ENCODE peak calls at places on chromosomes 2 and 18, in nine cellular contexts. J is breast epithelium, B is transverse colon, H is HepG2, L is suprapubic skin, W is esophagus muscularis mucosa, D is K562, C is HCT116, E is prostate gland. Z is an unnamed sample.

GRCh38 chr2:232235716-232236115 is 142.8 kb upstream of the ALPP start:
- DNase-seq in J (no peak), B (no peak), H (no peak), L (no peak), W (no peak), D (no peak), C (no peak), E (peak), Z (no peak)

GRCh38 chr2:3313845-3314375 is 63.7 kb downstream of the EIPR1 start:
- DNase-seq in J (no peak), B (no peak), H (no peak), L (no peak), W (no peak), D (no peak), C (no peak), E (no peak), Z (no peak)

GRCh38 chr2:121501070-121501469 is 29.6 kb upstream of the RNU4ATAC start:
- DNase-seq in J (no peak), B (no peak), H (no peak), L (no peak), W (no peak), D (no peak), C (no peak), E (no peak), Z (no peak)

GRCh38 chr2:69201243-69201642 is 185.8 kb downstream of the GFPT1 start:
- DNase-seq in J (no peak), B (no peak), H (no peak), L (no peak), W (no peak), D (no peak), C (no peak), E (no peak), Z (no peak)

GRCh38 chr18:58005885-58006523 is 38.0 kb upstream of the NEDD4L start:
- DNase-seq in J (no peak), B (no peak), H (no peak), L (no peak), W (no peak), D (no peak), C (peak), E (no peak), Z (no peak)

GRCh38 chr18:21194871-21195771 is 46.9 kb upstream of the GREB1L start:
- DNase-seq in J (no peak), B (no peak), H (peak), L (no peak), W (no peak), D (peak), C (peak), E (no peak), Z (peak)

GRCh38 chr2:70861774-70862644 is 26.4 kb upstream of the CD207 start:
- DNase-seq in J (peak), B (peak), H (peak), L (peak), W (no peak), D (peak), C (peak), E (peak), Z (peak)

GRCh38 chr2:209208211-209208610 is 215.6 kb upstream of the MAP2 start:
- DNase-seq in J (no peak), B (peak), H (peak), L (no peak), W (no peak), D (peak), C (peak), E (peak), Z (no peak)

GRCh38 chr2:94997981-94998920 is 27.3 kb upstream of the MAL start:
- DNase-seq in J (peak), B (no peak), H (no peak), L (peak), W (no peak), D (peak), C (no peak), E (peak), Z (no peak)

GRCh38 chr2:191038241-191038725 is 24.3 kb upstream of the STAT1 start:
- DNase-seq in J (no peak), B (no peak), H (no peak), L (no peak), W (no peak), D (peak), C (no peak), E (no peak), Z (no peak)

GRCh38 chr2:12769492-12770105 is 52.9 kb downstream of the TRIB2 start:
- DNase-seq in J (no peak), B (no peak), H (no peak), L (no peak), W (peak), D (no peak), C (no peak), E (no peak), Z (no peak)

GRCh38 chr18:10949655-10950054 is 199.7 kb downstream of the PIEZO2 start:
- DNase-seq in J (no peak), B (no peak), H (no peak), L (no peak), W (no peak), D (no peak), C (no peak), E (no peak), Z (no peak)

GRCh38 chr18:398866-399637 is 101.4 kb downstream of the COLEC12 start:
- DNase-seq in J (no peak), B (no peak), H (no peak), L (no peak), W (no peak), D (no peak), C (no peak), E (no peak), Z (no peak)

GRCh38 chr18:46169464-46169941 is 65.3 kb downstream of the HAUS1 start:
- DNase-seq in J (no peak), B (no peak), H (peak), L (no peak), W (no peak), D (no peak), C (no peak), E (no peak), Z (no peak)

GRCh38 chr2:43293744-43294695 is 67.6 kb upstream of the ZFP36L2 start:
- DNase-seq in J (no peak), B (no peak), H (peak), L (no peak), W (no peak), D (peak), C (peak), E (peak), Z (peak)

GRCh38 chr18:28425886-28426285 is 249.0 kb upstream of the CDH2 start:
- DNase-seq in J (no peak), B (no peak), H (no peak), L (no peak), W (no peak), D (no peak), C (no peak), E (no peak), Z (no peak)

GRCh38 chr2:140246058-140246457 is 1465.9 kb upstream of the NXPH2 start:
- DNase-seq in J (no peak), B (no peak), H (no peak), L (no peak), W (no peak), D (no peak), C (no peak), E (no peak), Z (no peak)

GRCh38 chr2:102801858-102802699 is 40.2 kb downstream of the TMEM182 start:
- DNase-seq in J (no peak), B (no peak), H (peak), L (no peak), W (no peak), D (no peak), C (no peak), E (no peak), Z (no peak)

GRCh38 chr2:42794271-42795046 is 2.1 kb upstream of the HAAO start:
- DNase-seq in J (no peak), B (peak), H (peak), L (no peak), W (no peak), D (peak), C (no peak), E (no peak), Z (no peak)

GRCh38 chr18:26657618-26658581 is 109.5 kb upstream of the KCTD1 start:
- DNase-seq in J (no peak), B (no peak), H (no peak), L (no peak), W (no peak), D (no peak), C (no peak), E (no peak), Z (no peak)

GRCh38 chr2:36355157-36355889 is at the start of gene CRIM1:
- DNase-seq in J (peak), B (peak), H (peak), L (peak), W (peak), D (peak), C (peak), E (peak), Z (peak)

GRCh38 chr2:36354816-36355156 is 792 bp upstream of the CRIM1 start:
- DNase-seq in J (no peak), B (no peak), H (no peak), L (no peak), W (no peak), D (no peak), C (no peak), E (no peak), Z (no peak)

GRCh38 chr2:36351291-36352023 is 4.1 kb upstream of the CRIM1 start:
- DNase-seq in J (no peak), B (no peak), H (no peak), L (no peak), W (no peak), D (no peak), C (no peak), E (no peak), Z (no peak)

GRCh38 chr2:36352024-36352398 is 3.6 kb upstream of the CRIM1 start:
- DNase-seq in J (no peak), B (no peak), H (peak), L (no peak), W (no peak), D (peak), C (peak), E (peak), Z (no peak)

GRCh38 chr2:36352711-36353110 is 2.9 kb upstream of the CRIM1 start:
- DNase-seq in J (no peak), B (no peak), H (peak), L (no peak), W (no peak), D (no peak), C (no peak), E (no peak), Z (no peak)
- TF ChIP-seq POLR2AphosphoS5 in J (no peak), B (no peak), H (no peak), L (no peak), W (no peak), D (no peak), C (no peak), E (no peak), Z (no peak)

DNA sequence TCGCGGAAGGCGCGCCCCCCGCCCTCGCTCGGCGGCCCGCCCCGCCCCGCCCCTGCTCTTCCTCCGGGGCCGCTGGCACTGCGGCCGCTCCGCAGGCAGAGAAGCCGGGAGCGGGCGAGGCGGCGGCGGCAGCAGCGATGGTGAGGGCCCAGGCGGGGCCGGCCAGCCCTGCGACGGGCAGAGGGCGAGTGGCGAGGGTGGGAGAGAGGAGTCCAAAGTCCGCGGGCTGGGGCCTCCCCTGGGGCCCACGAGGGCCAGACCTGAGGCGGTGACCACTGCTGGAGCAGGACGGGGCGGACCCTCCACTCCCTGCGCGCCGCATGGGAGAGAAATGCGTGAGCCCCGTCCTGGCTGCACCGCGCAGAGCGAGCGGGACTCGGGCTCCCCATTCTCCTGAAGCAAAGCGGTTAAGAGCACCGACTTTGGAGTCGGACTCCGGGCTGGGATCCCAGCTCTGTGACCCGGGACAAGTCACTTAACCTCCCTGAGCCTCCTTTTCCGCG is at the start of gene VAMP5:
- DNase-seq in J (no peak), B (peak), H (peak), L (no peak), W (no peak), D (no peak), C (no peak), E (no peak), Z (peak)
- TF ChIP-seq POLR2A in J (no peak), B (peak), H (no peak), L (no peak), W (no peak), D (no peak), C (no peak), E (no peak), Z (no peak)

GRCh38 chr2:223837290-223838061 is at the start of gene AP1S3:
- DNase-seq in J (peak), B (peak), H (peak), L (peak), W (no peak), D (peak), C (peak), E (peak), Z (peak)
- TF ChIP-seq POLR2AphosphoS5 in J (no peak), B (no peak), H (peak), L (no peak), W (no peak), D (no peak), C (peak), E (no peak), Z (peak)

GRCh38 chr2:100924520-100925451 is 77.3 kb upstream of the RPL31 start:
- DNase-seq in J (no peak), B (peak), H (no peak), L (peak), W (no peak), D (no peak), C (no peak), E (no peak), Z (no peak)
- TF ChIP-seq POLR2A in J (no peak), B (peak), H (no peak), L (no peak), W (no peak), D (no peak), C (no peak), E (no peak), Z (no peak)

DNA sequence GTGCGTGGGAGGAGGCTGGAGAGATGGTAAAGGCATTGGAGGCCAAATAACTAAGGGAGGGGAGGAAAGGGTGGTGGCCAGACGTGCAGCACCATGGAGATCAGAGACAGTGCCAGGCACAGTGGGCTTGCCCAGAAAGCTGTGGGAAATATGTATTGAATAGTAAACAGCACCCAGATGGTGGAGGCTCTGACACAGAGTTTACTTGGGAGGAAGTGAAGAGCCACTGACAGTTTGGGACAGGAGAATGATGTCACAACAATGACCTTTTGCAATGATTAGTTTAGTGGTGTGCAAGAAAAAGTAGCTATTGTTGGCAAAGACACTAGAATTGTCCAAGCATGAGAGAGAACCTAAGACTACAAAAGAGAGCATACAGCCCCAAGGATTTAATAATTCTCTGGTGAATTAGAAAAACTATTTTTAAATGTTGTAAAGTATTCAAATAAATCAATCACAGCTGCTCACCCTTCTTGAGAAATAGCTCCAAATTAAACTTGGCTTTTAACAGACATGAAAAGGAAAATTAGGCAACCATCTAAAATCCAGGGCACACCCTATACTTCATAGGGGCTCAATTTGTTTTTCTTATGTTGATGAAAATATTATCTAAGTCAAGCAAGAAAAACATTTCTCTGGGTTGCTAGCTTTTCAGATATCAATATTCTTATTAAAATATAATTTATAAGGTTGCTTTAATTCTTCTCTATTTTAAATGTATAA is 458.7 kb upstream of the HNRNPA3 start:
- DNase-seq in J (no peak), B (no peak), H (no peak), L (peak), W (no peak), D (no peak), C (no peak), E (no peak), Z (no peak)
- TF ChIP-seq POLR2AphosphoS5 in J (no peak), B (no peak), H (no peak), L (no peak), W (peak), D (no peak), C (no peak), E (no peak), Z (no peak)

DNA sequence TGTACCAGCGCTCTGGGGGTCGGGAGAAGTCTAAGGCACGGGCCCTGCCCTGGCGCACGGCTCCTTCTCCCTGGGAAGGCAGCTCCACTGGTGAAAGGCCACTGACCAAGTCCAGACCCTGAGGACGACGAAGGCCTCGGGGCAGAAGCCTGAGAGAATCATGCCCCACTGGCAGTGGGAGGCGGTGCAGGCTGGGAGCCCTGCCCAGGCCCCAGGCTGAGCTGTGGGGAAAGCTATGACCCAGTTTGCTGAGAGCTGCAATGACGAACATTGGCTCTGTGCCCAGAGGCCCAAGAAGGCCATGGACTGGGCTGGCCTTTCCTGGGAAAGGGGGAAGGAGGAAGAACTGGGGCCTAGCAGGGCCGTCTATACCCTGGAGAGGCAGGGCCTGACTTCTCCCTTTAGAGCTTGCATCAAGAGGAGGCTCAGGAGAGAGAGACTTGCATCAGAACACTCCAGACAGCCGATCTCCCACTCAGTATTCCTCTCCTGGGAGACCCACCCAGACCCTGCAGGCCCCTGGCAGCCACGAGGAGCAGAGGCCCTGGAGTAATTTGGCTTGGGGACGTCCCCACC is 32.9 kb downstream of the HS1BP3 start:
- DNase-seq in J (peak), B (peak), H (peak), L (peak), W (peak), D (peak), C (peak), E (peak), Z (no peak)
- TF ChIP-seq POLR2A in J (no peak), B (peak), H (no peak), L (peak), W (peak), D (no peak), C (no peak), E (no peak), Z (no peak)

GRCh38 chr2:23617167-23617787 is 232.3 kb downstream of the KLHL29 start:
- DNase-seq in J (no peak), B (peak), H (no peak), L (no peak), W (no peak), D (no peak), C (no peak), E (peak), Z (no peak)
- TF ChIP-seq POLR2AphosphoS5 in J (peak), B (peak), H (no peak), L (no peak), W (peak), D (no peak), C (no peak), E (peak), Z (no peak)

DNA sequence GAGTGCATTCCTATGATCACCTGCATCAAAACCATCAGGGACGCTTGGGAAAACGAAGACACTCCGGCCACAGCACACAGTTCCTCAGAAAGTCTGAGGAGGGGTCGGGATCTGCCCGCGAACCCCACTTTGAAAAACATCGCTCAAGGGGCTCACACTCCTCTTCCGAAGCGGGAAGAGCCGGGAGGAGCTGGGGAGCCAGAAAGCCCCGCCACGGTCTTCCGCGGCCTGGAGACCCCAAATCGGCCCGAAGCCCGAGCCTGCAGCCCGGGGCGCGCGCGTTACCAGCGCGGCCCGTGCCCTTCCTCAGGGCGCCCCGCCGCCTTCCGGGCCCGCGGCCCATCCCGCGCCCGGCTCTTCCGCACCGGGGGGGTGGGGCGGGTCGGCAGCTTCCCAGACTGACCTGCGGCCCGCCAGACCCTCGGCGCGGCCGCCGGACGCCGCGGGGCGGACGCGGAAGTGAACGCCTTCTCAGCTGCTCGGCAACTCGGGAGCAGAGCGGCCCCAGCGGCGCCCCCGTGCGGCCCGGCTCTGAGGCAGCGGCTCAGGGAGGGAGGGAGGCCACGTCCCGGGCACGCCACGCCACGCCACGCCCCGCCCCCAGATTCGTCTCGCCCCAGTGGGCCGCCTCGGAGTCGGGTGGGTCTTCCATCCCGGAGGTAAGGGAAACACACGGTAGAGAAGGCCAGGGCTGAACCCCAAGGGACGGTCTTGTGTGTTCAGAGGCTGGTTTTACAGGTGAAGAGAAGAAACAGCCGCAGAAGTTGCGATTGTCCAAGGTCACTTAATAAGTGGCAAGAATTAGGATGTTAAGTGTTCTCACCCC is at the start of gene KCTD18:
- DNase-seq in J (peak), B (peak), H (peak), L (peak), W (peak), D (peak), C (peak), E (peak), Z (peak)
- TF ChIP-seq POLR2A in J (peak), B (peak), H (peak), L (peak), W (peak), D (peak), C (no peak), E (peak), Z (peak)

DNA sequence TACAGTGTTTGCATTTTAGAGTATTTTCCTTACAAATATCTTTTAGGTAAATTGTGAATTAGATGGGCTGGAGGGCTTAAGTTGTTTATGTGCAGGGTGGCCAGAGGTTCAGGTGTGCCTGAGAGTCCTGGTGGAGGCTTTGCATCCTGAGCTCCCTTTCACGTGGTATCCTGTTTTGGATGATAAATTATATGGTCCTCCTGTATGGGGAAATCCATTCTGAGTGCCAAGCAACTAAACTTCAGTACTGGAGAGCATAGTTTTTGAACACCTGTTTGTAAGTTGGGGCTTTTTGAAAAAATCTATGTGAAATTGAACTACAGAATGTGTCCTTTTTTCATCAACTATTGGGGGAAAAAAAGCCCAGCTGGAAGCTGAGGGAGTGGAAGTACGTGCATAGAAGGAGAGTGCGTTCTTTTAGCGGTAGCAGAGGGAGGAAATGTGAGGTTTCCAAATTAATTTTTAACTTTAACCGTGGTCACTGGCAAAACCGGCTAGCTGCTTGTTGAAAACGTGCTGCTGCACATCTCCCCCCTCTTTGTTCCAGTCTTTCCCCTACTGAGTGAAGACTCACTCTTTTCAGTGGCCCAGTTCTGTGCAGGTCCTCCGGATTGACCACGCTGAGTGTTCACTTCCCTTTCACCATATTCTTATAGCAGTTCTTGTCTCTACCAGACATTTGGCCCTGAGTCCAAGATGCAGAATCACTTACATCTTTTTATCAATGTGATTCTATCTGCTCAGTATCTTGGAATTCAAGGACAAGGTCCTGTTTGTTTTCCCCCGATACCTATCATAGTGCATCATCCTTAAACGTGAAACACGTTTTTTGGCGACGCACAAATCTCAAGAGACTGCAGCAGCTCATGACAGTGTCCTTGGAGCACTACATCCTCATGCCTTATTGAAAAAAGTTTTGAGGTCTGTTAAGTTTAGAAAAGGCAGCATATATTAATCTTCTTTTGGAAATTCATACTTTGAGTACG is 15.3 kb downstream of the CNOT11 start:
- DNase-seq in J (no peak), B (no peak), H (no peak), L (no peak), W (no peak), D (no peak), C (no peak), E (no peak), Z (no peak)
- TF ChIP-seq POLR2AphosphoS5 in J (no peak), B (no peak), H (no peak), L (no peak), W (no peak), D (no peak), C (no peak), E (no peak), Z (no peak)